ENCODE peak calls at places on chromosomes 3 and 15, in five cellular contexts. Z is neural progenitor cell, A is IMR-90, H is fibroblast of lung, W is PC-3. Q is an unnamed sample.
A peak's percentile ranks its signal among the peaks of the same experiment; 100 is the strongest.

GRCh38 chr15:73344051-73344450 is 24.7 kb downstream of the HCN4 start:
- DNase-seq in A (peak; percentile 9), W (no peak), H (no peak), Z (no peak), Q (peak; percentile 11)

GRCh38 chr15:48616216-48616615 is 29.3 kb downstream of the FBN1 start:
- DNase-seq in Z (no peak), W (no peak), H (peak; percentile 64), A (peak; percentile 63), Q (no peak)

GRCh38 chr15:78021761-78022160 is 55.8 kb downstream of the TBC1D2B start:
- DNase-seq in H (no peak), Z (no peak), W (no peak), A (no peak), Q (no peak)

GRCh38 chr15:33115191-33115861 is 79.2 kb downstream of the FMN1 start:
- DNase-seq in A (peak; percentile 67), Z (no peak), W (no peak), H (peak; percentile 55), Q (no peak)

GRCh38 chr15:52819253-52819652 is 29.1 kb upstream of the ONECUT1 start:
- DNase-seq in H (no peak), Z (no peak), A (no peak), W (no peak), Q (no peak)

GRCh38 chr3:43503067-43503728 is 118.6 kb downstream of the ANO10 start:
- DNase-seq in W (peak; percentile 77), A (peak; percentile 46), H (peak; percentile 73), Z (peak; percentile 31), Q (no peak)

GRCh38 chr3:196008929-196009328 is 73.0 kb downstream of the TFRC start:
- DNase-seq in W (no peak), A (no peak), Z (no peak), H (no peak), Q (no peak)

GRCh38 chr3:53192608-53193007 is 31.6 kb downstream of the PRKCD start:
- DNase-seq in A (no peak), W (no peak), Z (no peak), H (no peak), Q (no peak)

GRCh38 chr3:102483556-102483955 is 48.7 kb downstream of the ZPLD1 start:
- DNase-seq in H (no peak), A (no peak), W (peak; percentile 92), Z (no peak), Q (no peak)

GRCh38 chr15:100350434-100351226 is 8.9 kb upstream of the ADAMTS17 start:
- DNase-seq in H (peak; percentile 91), Z (no peak), A (peak; percentile 55), W (peak; percentile 85), Q (peak; percentile 26)

GRCh38 chr3:189304465-189305341 is 132.9 kb downstream of the TPRG1 start:
- DNase-seq in A (no peak), H (no peak), W (peak; percentile 99), Z (no peak), Q (peak; percentile 41)

GRCh38 chr3:50777680-50778079 is 103.0 kb downstream of the DOCK3 start:
- DNase-seq in W (no peak), H (no peak), A (no peak), Z (no peak), Q (no peak)

GRCh38 chr15:63918317-63918672 is 84.5 kb upstream of the HERC1 start:
- DNase-seq in A (no peak), H (no peak), Z (no peak), W (peak; percentile 27), Q (no peak)

GRCh38 chr15:91652610-91653207 is 200.8 kb upstream of the SLCO3A1 start:
- DNase-seq in A (no peak), W (no peak), H (no peak), Z (peak; percentile 37), Q (no peak)

GRCh38 chr3:132071043-132071442 is 36.2 kb upstream of the CPNE4 start:
- DNase-seq in H (no peak), Z (no peak), A (no peak), W (no peak), Q (no peak)

GRCh38 chr15:68271854-68272471 is 5.6 kb upstream of the FEM1B start:
- DNase-seq in A (peak; percentile 92), Z (peak; percentile 31), W (peak; percentile 96), H (peak; percentile 48), Q (peak; percentile 91)

GRCh38 chr15:78340243-78341056 is at the start of gene CRABP1:
- DNase-seq in Z (peak; percentile 86), W (no peak), H (no peak), A (no peak), Q (no peak)

GRCh38 chr3:116939091-116939490 is 229.5 kb downstream of the TUSC7 start:
- DNase-seq in H (no peak), A (no peak), W (peak; percentile 17), Z (no peak), Q (no peak)

GRCh38 chr3:127457094-127457475 is 133.4 kb downstream of the TPRA1 start:
- DNase-seq in W (peak; percentile 51), Z (peak; percentile 73), A (peak; percentile 60), H (peak; percentile 23), Q (peak; percentile 55)

GRCh38 chr3:47009225-47010049 is 30.0 kb downstream of the NBEAL2 start:
- DNase-seq in A (peak; percentile 89), H (peak; percentile 94), Z (peak; percentile 95), W (no peak), Q (peak; percentile 86)

GRCh38 chr3:165283328-165283727 is 87.1 kb upstream of the SLITRK3 start:
- DNase-seq in H (no peak), A (no peak), W (no peak), Z (no peak), Q (no peak)

GRCh38 chr3:105851176-105851575 is 17.6 kb downstream of the CBLB start:
- DNase-seq in Z (no peak), H (no peak), W (no peak), A (no peak), Q (no peak)
- H3K36me3 ChIP-seq in Z (no peaks in the 10 kb centered on the region), H (peaks cover 2% of the 10 kb centered on the region), W (peaks cover 6% of the 10 kb centered on the region), A (peaks cover 10% of the 10 kb centered on the region), Q (peaks cover 28% of the 10 kb centered on the region)

GRCh38 chr3:32950516-32950915 is 928 bp upstream of the CCR4 start:
- DNase-seq in H (no peak), A (no peak), W (no peak), Z (no peak), Q (no peak)

GRCh38 chr3:32948625-32949445 is 2.6 kb upstream of the CCR4 start:
- DNase-seq in A (no peak), H (no peak), W (no peak), Z (no peak), Q (no peak)

GRCh38 chr3:32946973-32947372 is 4.5 kb upstream of the CCR4 start:
- DNase-seq in W (no peak), H (no peak), A (no peak), Z (no peak), Q (no peak)

GRCh38 chr3:32945136-32945535 is 6.3 kb upstream of the CCR4 start:
- DNase-seq in Z (no peak), A (peak; percentile 41), H (no peak), W (peak; percentile 93), Q (peak; percentile 40)

GRCh38 chr3:32947466-32948238 is 3.8 kb upstream of the CCR4 start:
- DNase-seq in W (peak; percentile 97), H (peak; percentile 84), Z (peak; percentile 67), A (peak; percentile 75), Q (peak; percentile 47)
- H3K4me2 ChIP-seq in W (no peak overlapping the region), H (no peak overlapping the region), Z (no peak overlapping the region), A (no peak overlapping the region), Q (no peak overlapping the region)

DNA sequence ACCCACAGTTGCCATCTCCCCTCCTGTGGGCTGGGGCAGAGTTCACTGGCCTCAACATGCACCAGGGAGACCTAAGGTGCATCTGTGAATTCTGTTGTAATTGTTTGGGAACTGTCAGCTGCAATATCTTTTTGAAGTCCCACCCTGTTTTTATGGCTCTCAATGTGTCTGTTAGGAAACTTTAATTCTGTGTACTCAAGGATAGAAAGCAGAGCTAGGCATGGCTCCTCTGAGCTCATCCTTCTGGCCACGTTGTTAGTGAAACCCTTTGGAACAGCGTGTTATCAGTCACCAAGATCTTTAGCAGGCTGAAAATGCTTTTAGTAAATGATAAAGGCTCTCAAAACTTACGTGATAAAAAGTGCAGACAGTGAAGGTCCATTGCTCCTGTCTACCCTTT is 33.6 kb upstream of the MTMR10 start:
- DNase-seq in H (no peak), A (peak; percentile 49), W (no peak), Z (no peak), Q (peak; percentile 21)
- H3K36me3 ChIP-seq in H (no peaks in the 10 kb centered on the region), A (no peaks in the 10 kb centered on the region), W (no peaks in the 10 kb centered on the region), Z (no peaks in the 10 kb centered on the region), Q (no peaks in the 10 kb centered on the region)

DNA sequence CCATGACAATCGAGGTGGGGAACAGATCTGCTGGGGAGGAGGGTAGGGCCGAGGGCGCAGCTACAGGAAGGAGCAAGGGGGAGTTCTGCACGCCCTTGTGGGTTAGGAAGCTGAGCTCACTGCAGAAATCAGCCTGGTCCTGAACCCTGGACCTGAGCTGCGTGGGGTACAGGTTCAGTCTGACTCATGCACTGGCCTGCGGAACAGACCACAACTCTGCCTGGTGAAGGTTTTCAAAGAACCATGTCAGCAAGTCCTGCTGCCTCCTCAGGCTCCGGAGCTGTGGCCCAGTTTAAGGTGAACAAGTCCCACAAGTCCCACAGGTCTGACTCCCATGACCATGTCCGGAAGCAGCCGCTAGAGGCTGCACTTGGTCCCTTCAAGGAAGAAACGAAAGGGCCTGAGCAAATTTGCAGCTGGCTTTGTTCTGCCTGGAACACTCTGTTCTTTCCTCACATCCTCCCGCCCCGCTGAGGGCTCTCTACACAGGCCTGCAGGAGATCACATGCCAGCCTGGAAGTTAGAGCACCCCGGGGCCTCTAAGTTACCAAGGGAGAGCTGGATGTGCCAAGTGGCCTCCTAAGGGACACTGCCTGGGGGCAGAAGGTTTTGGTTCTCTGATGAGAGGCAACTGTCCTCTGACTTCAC is 49.3 kb upstream of the AKAP13 start:
- DNase-seq in Z (peak; percentile 88), W (peak; percentile 94), A (peak; percentile 86), H (peak; percentile 95), Q (peak; percentile 84)
- H3K4me2 ChIP-seq in Z (no peak overlapping the region), W (peak overlapping the region; percentile 70), A (no peak overlapping the region), H (peak overlapping the region; percentile 2), Q (peak overlapping the region; percentile 79)

GRCh38 chr3:112582242-112582874 is 20.5 kb downstream of the SLC35A5 start:
- DNase-seq in A (peak; percentile 80), Z (peak; percentile 45), H (peak; percentile 88), W (peak; percentile 73), Q (peak; percentile 53)

GRCh38 chr3:112583105-112583504 is 21.3 kb downstream of the SLC35A5 start:
- DNase-seq in A (no peak), H (no peak), W (no peak), Z (no peak), Q (no peak)

GRCh38 chr3:112579697-112580096 is 17.9 kb downstream of the SLC35A5 start:
- DNase-seq in H (peak; percentile 4), A (peak; percentile 20), W (no peak), Z (no peak), Q (peak; percentile 42)

DNA sequence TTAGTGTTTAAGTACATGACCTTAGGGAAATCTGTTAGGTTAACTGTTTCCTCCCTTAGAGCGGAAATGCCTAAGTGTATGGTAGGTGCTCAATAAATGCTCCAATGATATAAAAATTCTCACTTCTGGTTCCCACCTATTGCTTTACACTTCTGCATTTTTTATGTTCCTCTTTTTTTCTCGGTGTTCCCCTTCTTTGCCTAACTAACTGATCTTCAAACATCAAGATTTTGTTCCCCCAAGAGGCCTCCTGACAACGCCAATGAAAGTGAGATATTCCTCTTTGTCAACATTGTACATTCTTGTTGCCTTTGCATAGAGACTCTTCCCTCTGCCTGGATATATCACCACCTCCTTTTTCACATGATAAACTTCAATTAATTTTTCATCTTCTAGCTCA is 17.4 kb downstream of the SLC35A5 start:
- DNase-seq in Z (no peak), A (no peak), W (no peak), H (no peak), Q (no peak)
- H3K36me3 ChIP-seq in Z (peaks cover 23% of the 10 kb centered on the region), A (peaks cover 10% of the 10 kb centered on the region), W (no peaks in the 10 kb centered on the region), H (no peaks in the 10 kb centered on the region), Q (no peaks in the 10 kb centered on the region)

Q was measured in astrocyte.